ENCODE peak calls at places on chromosomes 6 and 20, in eight cellular contexts. E, D, F, A, M, K, Q and N are unnamed samples.

GRCh38 chr6:75504902-75505233 is 11.3 kb upstream of the FILIP1 start:
- DNase-seq in M (no peak), Q (peak; percentile 22), D (peak; percentile 38), K (no peak), A (no peak), F (no peak), E (no peak), N (no peak)

GRCh38 chr20:21622097-21622496 is 83.4 kb upstream of the PAX1 start:
- DNase-seq in K (peak; percentile 33), Q (no peak), F (peak; percentile 37), D (no peak), M (peak; percentile 55), A (no peak), E (no peak), N (no peak)

GRCh38 chr6:142378138-142378875 is 76.5 kb downstream of the ADGRG6 start:
- DNase-seq in D (peak; percentile 89), F (peak; percentile 45), E (no peak), M (peak; percentile 85), K (no peak), Q (peak; percentile 17), A (no peak), N (peak; percentile 46)

GRCh38 chr6:162313922-162314660 is 413.5 kb downstream of the PRKN start:
- DNase-seq in D (no peak), Q (no peak), K (no peak), E (no peak), F (no peak), A (no peak), M (no peak), N (peak; percentile 15)

GRCh38 chr20:5991623-5992441 is 41.4 kb downstream of the MCM8 start:
- DNase-seq in D (peak; percentile 29), M (peak; percentile 72), F (no peak), Q (no peak), A (no peak), K (no peak), E (no peak), N (no peak)

GRCh38 chr6:150420926-150421325 is 52.1 kb downstream of the IYD start:
- DNase-seq in K (no peak), F (no peak), M (no peak), Q (no peak), E (no peak), D (no peak), A (no peak), N (no peak)

GRCh38 chr6:74568851-74569250 is 637.0 kb downstream of the COL12A1 start:
- DNase-seq in Q (no peak), E (no peak), M (no peak), F (no peak), A (no peak), D (peak; percentile 66), K (no peak), N (no peak)

GRCh38 chr6:25596928-25597818 is 54.8 kb upstream of the SCGN start:
- DNase-seq in Q (no peak), K (no peak), D (no peak), A (no peak), F (no peak), E (no peak), M (no peak), N (no peak)

GRCh38 chr20:30606990-30607389 is 650.5 kb upstream of the DEFB115 start:
- DNase-seq in Q (no peak), K (no peak), E (no peak), M (no peak), F (no peak), D (no peak), A (no peak), N (no peak)

GRCh38 chr6:27553123-27553904 is 80.4 kb upstream of the ZNF184 start:
- DNase-seq in D (peak; percentile 29), E (no peak), M (no peak), Q (no peak), A (no peak), F (peak; percentile 80), K (no peak), N (peak; percentile 89)

GRCh38 chr6:145241039-145241438 is 494.3 kb downstream of the EPM2A start:
- DNase-seq in Q (no peak), F (peak; percentile 6), D (peak; percentile 60), A (no peak), K (no peak), E (no peak), M (peak; percentile 89), N (peak; percentile 35)

GRCh38 chr20:47220161-47220582 is 136.3 kb downstream of the ZMYND8 start:
- DNase-seq in F (no peak), D (peak; percentile 39), A (no peak), M (peak; percentile 55), E (no peak), K (no peak), Q (peak; percentile 39), N (peak; percentile 31)

GRCh38 chr20:57251344-57251743 is 15.1 kb downstream of the BMP7 start:
- DNase-seq in D (no peak), E (no peak), F (no peak), Q (no peak), A (no peak), M (peak; percentile 46), K (no peak), N (no peak)

GRCh38 chr20:48015136-48015925 is 230.1 kb upstream of the SULF2 start:
- DNase-seq in D (peak; percentile 33), F (no peak), K (no peak), A (no peak), M (no peak), E (no peak), Q (no peak), N (no peak)

DNA sequence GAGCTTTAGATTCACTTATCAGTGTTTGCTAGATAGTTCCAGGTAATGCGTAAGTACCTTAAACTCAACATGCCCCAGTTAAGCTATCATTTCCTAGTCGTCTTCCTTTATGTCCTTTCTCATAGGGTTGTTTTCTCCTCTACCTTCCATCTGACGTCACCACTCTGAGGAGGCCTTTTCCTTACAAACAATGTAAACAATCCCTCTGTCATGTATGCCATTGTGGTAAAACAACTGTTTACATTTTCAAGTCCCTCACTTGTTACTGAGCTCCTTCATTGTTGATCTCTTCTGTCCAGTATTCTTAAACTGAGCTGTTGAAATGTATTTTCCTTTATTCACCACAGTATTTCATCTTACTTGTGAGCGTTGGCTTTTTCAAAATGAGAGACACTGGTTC is 45.4 kb upstream of the PLCG1 start:
- DNase-seq in A (no peak), K (no peak), Q (no peak), M (no peak), D (no peak), E (no peak), F (no peak), N (no peak)
- H3K36me3 ChIP-seq in A (no peaks in the 10 kb centered on the region), K (no peaks in the 10 kb centered on the region), Q (no peaks in the 10 kb centered on the region), M (peaks cover 52% of the 10 kb centered on the region), D (peaks cover 60% of the 10 kb centered on the region), E (peaks cover 3% of the 10 kb centered on the region), F (peaks cover 39% of the 10 kb centered on the region), N (peaks cover 76% of the 10 kb centered on the region)

GRCh38 chr6:96016781-96017180 is 1.0 kb downstream of the FUT9 start:
- DNase-seq in D (no peak), M (no peak), K (no peak), E (no peak), F (no peak), A (no peak), Q (no peak), N (no peak)
- H3K4me3 ChIP-seq in D (no peak overlapping the region), M (no peak overlapping the region), K (no peak overlapping the region), E (no peak overlapping the region), F (no peak overlapping the region), A (no peak overlapping the region), Q (no peak overlapping the region), N (no peak overlapping the region)

DNA sequence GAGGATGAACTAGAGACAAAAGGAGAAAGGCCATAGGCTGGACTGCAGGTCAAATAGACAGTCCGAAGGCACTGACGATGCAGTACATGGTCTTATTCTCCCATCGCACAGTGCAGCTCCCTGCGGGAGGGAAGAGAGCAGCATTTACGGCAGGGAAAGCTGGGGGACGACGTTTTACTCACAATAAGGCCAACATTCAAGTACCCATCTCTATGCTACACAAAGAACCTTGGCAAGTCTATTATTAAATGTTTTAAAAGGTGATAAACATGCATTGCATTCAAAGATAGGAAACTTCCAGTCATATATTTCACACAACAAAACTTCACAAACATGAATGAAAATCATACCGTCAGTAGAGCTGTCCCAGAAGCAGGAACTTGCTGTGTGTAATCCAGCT is 7.8 kb downstream of the DYNLT1 start:
- DNase-seq in K (no peak), F (no peak), Q (no peak), M (no peak), A (no peak), E (no peak), D (no peak), N (no peak)
- H3K36me3 ChIP-seq in K (no peaks in the 10 kb centered on the region), F (peaks cover 21% of the 10 kb centered on the region), Q (no peaks in the 10 kb centered on the region), M (peaks cover 25% of the 10 kb centered on the region), A (no peaks in the 10 kb centered on the region), E (no peaks in the 10 kb centered on the region), D (peaks cover 69% of the 10 kb centered on the region), N (peaks cover 84% of the 10 kb centered on the region)

GRCh38 chr20:45019764-45020126 is 53.4 kb downstream of the STK4 start:
- DNase-seq in D (no peak), E (no peak), K (no peak), A (no peak), M (no peak), Q (no peak), F (no peak), N (no peak)

GRCh38 chr20:45016089-45016641 is 49.9 kb downstream of the STK4 start:
- DNase-seq in A (no peak), Q (no peak), D (peak; percentile 54), K (no peak), M (no peak), F (no peak), E (no peak), N (no peak)

GRCh38 chr20:45017281-45017680 is 51.0 kb downstream of the STK4 start:
- DNase-seq in M (no peak), D (no peak), Q (no peak), K (no peak), F (no peak), A (no peak), E (no peak), N (no peak)

GRCh38 chr20:45019027-45019763 is 52.9 kb downstream of the STK4 start:
- DNase-seq in E (no peak), F (no peak), K (no peak), A (no peak), D (no peak), Q (no peak), M (no peak), N (no peak)

DNA sequence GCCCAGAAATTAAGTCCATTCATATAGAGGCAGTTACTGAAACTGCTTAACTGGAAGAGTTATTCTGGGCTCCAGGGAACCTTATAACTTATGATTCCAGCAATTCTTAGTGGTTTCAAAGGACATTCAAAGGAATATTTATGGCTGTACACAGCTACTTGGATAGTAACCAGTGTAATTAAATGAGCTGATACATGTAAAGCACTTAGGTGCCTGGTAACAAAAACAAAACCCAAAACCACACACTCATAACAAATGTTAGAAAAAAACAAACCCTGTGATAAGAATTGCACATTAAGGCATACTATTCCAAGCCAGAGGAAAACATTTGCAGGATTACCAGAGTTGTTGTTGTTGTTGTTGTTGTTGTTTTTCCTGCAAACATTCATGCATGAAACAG is 51.5 kb downstream of the STK4 start:
- DNase-seq in E (no peak), Q (no peak), F (no peak), A (no peak), M (no peak), K (no peak), D (no peak), N (no peak)
- H3K4me3 ChIP-seq in E (no peak overlapping the region), Q (no peak overlapping the region), F (no peak overlapping the region), A (no peak overlapping the region), M (no peak overlapping the region), K (no peak overlapping the region), D (no peak overlapping the region), N (no peak overlapping the region)